ENCODE peak calls at places on chromosomes 5 and 9, in five cellular contexts. One of them, this sample, is unnamed.
A peak's percentile ranks its signal among the peaks of the same experiment; 100 is the strongest.

GRCh38 chr5:67998709-67999251 is 216.8 kb upstream of the PIK3R1 start:
- DNase-seq in nephron progenitor cell: no peak
- DNase-seq in activated CD8-positive, alpha-beta T cell treated with anti-CD3 and anti-CD28 coated beads for 36 hours: no peak
- DNase-seq in AG04449: no peak
- DNase-seq in IMR-90: peak; percentile 38
- DNase-seq in this sample: no peak

GRCh38 chr5:5891350-5891749 is 468.9 kb downstream of the ICE1 start:
- DNase-seq in nephron progenitor cell: no peak
- DNase-seq in activated CD8-positive, alpha-beta T cell treated with anti-CD3 and anti-CD28 coated beads for 36 hours: peak; percentile 27
- DNase-seq in AG04449: no peak
- DNase-seq in IMR-90: no peak
- DNase-seq in this sample: no peak

GRCh38 chr5:151345808-151346478 is 1.4 kb downstream of the SLC36A2 start:
- DNase-seq in nephron progenitor cell: no peak
- DNase-seq in activated CD8-positive, alpha-beta T cell treated with anti-CD3 and anti-CD28 coated beads for 36 hours: no peak
- DNase-seq in AG04449: no peak
- DNase-seq in IMR-90: peak; percentile 28
- DNase-seq in this sample: no peak

GRCh38 chr5:100877277-100877676 is 25.8 kb downstream of the ST8SIA4 start:
- DNase-seq in nephron progenitor cell: no peak
- DNase-seq in activated CD8-positive, alpha-beta T cell treated with anti-CD3 and anti-CD28 coated beads for 36 hours: no peak
- DNase-seq in AG04449: no peak
- DNase-seq in IMR-90: no peak
- DNase-seq in this sample: no peak

GRCh38 chr5:139385061-139385889 is 2.2 kb upstream of the SLC23A1 start:
- DNase-seq in nephron progenitor cell: no peak
- DNase-seq in activated CD8-positive, alpha-beta T cell treated with anti-CD3 and anti-CD28 coated beads for 36 hours: no peak
- DNase-seq in AG04449: no peak
- DNase-seq in IMR-90: no peak
- DNase-seq in this sample: no peak

GRCh38 chr5:155049569-155050383 is 36.2 kb downstream of the KIF4B start:
- DNase-seq in nephron progenitor cell: peak; percentile 20
- DNase-seq in activated CD8-positive, alpha-beta T cell treated with anti-CD3 and anti-CD28 coated beads for 36 hours: no peak
- DNase-seq in AG04449: no peak
- DNase-seq in IMR-90: peak; percentile 4
- DNase-seq in this sample: no peak

GRCh38 chr5:131386779-131387178 is 122.9 kb downstream of the CDC42SE2 start:
- DNase-seq in nephron progenitor cell: no peak
- DNase-seq in activated CD8-positive, alpha-beta T cell treated with anti-CD3 and anti-CD28 coated beads for 36 hours: no peak
- DNase-seq in AG04449: no peak
- DNase-seq in IMR-90: peak; percentile 20
- DNase-seq in this sample: no peak

GRCh38 chr9:121709798-121710197 is 58.4 kb downstream of the DAB2IP start:
- DNase-seq in nephron progenitor cell: no peak
- DNase-seq in activated CD8-positive, alpha-beta T cell treated with anti-CD3 and anti-CD28 coated beads for 36 hours: no peak
- DNase-seq in AG04449: no peak
- DNase-seq in IMR-90: peak; percentile 27
- DNase-seq in this sample: no peak

GRCh38 chr5:81393783-81394718 is at the start of gene ACOT12:
- DNase-seq in nephron progenitor cell: peak; percentile 72
- DNase-seq in activated CD8-positive, alpha-beta T cell treated with anti-CD3 and anti-CD28 coated beads for 36 hours: no peak
- DNase-seq in AG04449: no peak
- DNase-seq in IMR-90: peak; percentile 20
- DNase-seq in this sample: peak; percentile 35

DNA sequence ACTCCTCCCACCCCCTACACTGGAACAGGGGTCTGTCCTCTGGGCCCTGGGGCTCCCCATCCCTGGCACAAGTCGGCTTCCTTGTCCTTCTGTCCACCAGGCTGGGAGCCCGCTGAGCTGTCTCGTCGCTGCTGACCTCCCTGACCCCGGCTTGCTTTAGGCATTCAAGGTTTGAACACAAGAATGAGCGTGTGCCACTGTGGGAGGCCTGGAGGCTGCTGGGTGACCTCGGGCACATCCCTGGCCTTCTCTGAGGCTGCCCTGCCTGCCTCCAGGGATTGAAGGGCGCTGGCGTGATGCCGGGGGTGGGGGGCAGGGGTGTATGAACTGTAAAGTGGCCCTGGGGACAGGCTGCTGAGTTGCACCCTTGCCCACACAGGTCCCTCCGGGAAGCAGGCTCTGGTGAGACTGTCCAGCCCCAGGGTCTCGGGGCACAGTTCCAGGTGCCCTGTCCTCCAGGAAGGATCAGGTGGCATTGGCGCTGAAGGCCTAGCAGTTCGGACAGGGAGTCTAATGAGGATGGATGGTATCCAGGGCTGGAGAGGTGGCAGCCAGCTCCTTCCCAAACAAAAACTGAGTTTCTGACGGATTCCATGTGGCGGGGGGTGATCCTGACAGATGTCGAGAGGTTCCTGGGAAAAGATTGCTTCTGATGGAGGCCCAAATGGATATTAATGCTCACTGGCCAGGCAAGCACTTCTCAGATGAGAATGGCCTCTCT is 18.1 kb downstream of the FIBCD1 start:
- DNase-seq in nephron progenitor cell: peak; percentile 53
- DNase-seq in activated CD8-positive, alpha-beta T cell treated with anti-CD3 and anti-CD28 coated beads for 36 hours: no peak
- DNase-seq in AG04449: no peak
- DNase-seq in IMR-90: no peak
- DNase-seq in this sample: no peak
- TF ChIP-seq CTCF in nephron progenitor cell: no peak
- TF ChIP-seq CTCF in activated CD8-positive, alpha-beta T cell treated with anti-CD3 and anti-CD28 coated beads for 36 hours: no peak
- TF ChIP-seq CTCF in AG04449: no peak
- TF ChIP-seq CTCF in IMR-90: no peak
- TF ChIP-seq CTCF in this sample: no peak

GRCh38 chr9:89007568-89007967 is 16.3 kb downstream of the S1PR3 start:
- DNase-seq in nephron progenitor cell: no peak
- DNase-seq in activated CD8-positive, alpha-beta T cell treated with anti-CD3 and anti-CD28 coated beads for 36 hours: no peak
- DNase-seq in AG04449: no peak
- DNase-seq in IMR-90: no peak
- DNase-seq in this sample: no peak

GRCh38 chr9:89010056-89010455 is 18.8 kb downstream of the S1PR3 start:
- DNase-seq in nephron progenitor cell: no peak
- DNase-seq in activated CD8-positive, alpha-beta T cell treated with anti-CD3 and anti-CD28 coated beads for 36 hours: no peak
- DNase-seq in AG04449: no peak
- DNase-seq in IMR-90: no peak
- DNase-seq in this sample: no peak

GRCh38 chr9:89008346-89009048 is 17.2 kb downstream of the S1PR3 start:
- DNase-seq in nephron progenitor cell: no peak
- DNase-seq in activated CD8-positive, alpha-beta T cell treated with anti-CD3 and anti-CD28 coated beads for 36 hours: no peak
- DNase-seq in AG04449: no peak
- DNase-seq in IMR-90: no peak
- DNase-seq in this sample: no peak

GRCh38 chr9:89010526-89011089 is 19.3 kb downstream of the S1PR3 start:
- DNase-seq in nephron progenitor cell: no peak
- DNase-seq in activated CD8-positive, alpha-beta T cell treated with anti-CD3 and anti-CD28 coated beads for 36 hours: no peak
- DNase-seq in AG04449: no peak
- DNase-seq in IMR-90: no peak
- DNase-seq in this sample: no peak

DNA sequence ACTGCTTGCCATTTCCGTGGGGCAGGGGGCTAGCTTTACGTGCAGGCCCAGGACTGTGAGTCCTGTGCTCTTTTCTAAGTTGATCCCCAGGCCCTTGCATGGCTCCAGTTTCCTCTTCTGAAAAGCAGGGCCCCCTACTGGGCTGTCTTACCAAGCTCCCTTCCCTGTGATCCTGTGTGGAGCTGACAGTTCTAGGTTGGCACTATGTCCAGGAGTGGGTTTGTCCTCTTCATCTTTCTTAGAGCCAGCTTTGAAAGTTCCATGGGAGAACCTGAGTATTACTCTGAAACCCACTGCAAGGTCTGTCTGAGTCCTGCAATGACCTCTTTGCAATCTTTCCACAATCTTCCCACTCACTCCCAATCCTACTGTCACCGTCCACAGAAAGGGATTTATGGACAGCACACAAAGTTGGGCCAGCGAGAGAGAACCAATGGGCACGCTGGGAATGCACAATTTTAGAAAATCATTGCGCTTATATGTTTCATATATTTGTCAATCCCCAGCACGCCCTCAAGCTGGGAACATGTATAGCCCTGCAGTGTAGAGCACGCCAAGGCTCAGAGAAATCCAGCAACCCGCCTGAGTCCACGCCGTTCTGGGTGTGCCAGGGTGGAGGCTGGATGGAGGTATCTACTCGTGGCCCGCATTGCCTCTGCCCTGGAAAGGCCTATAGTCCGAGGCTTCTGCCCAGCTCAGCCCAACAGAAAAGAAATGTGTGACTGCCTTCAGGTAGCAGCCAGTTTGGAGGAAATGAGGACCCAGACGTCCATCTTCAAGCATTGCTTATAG is 18.0 kb downstream of the S1PR3 start:
- DNase-seq in nephron progenitor cell: no peak
- DNase-seq in activated CD8-positive, alpha-beta T cell treated with anti-CD3 and anti-CD28 coated beads for 36 hours: no peak
- DNase-seq in AG04449: no peak
- DNase-seq in IMR-90: no peak
- DNase-seq in this sample: no peak
- TF ChIP-seq CTCF in nephron progenitor cell: no peak
- TF ChIP-seq CTCF in activated CD8-positive, alpha-beta T cell treated with anti-CD3 and anti-CD28 coated beads for 36 hours: no peak
- TF ChIP-seq CTCF in AG04449: no peak
- TF ChIP-seq CTCF in IMR-90: no peak
- TF ChIP-seq CTCF in this sample: no peak

GRCh38 chr9:132742821-132743311 is 72.6 kb downstream of the GTF3C4 start:
- DNase-seq in nephron progenitor cell: no peak
- DNase-seq in activated CD8-positive, alpha-beta T cell treated with anti-CD3 and anti-CD28 coated beads for 36 hours: no peak
- DNase-seq in AG04449: no peak
- DNase-seq in IMR-90: no peak
- DNase-seq in this sample: no peak
- TF ChIP-seq CTCF in nephron progenitor cell: no peak
- TF ChIP-seq CTCF in activated CD8-positive, alpha-beta T cell treated with anti-CD3 and anti-CD28 coated beads for 36 hours: no peak
- TF ChIP-seq CTCF in AG04449: no peak
- TF ChIP-seq CTCF in IMR-90: no peak
- TF ChIP-seq CTCF in this sample: no peak

GRCh38 chr5:157739388-157740045 is 4.0 kb upstream of the LSM11 start:
- DNase-seq in nephron progenitor cell: no peak
- DNase-seq in activated CD8-positive, alpha-beta T cell treated with anti-CD3 and anti-CD28 coated beads for 36 hours: no peak
- DNase-seq in AG04449: no peak
- DNase-seq in IMR-90: no peak
- DNase-seq in this sample: no peak

GRCh38 chr5:157743163-157744054 is at the start of gene LSM11:
- DNase-seq in nephron progenitor cell: peak; percentile 95
- DNase-seq in activated CD8-positive, alpha-beta T cell treated with anti-CD3 and anti-CD28 coated beads for 36 hours: peak; percentile 93
- DNase-seq in AG04449: no peak
- DNase-seq in IMR-90: peak; percentile 72
- DNase-seq in this sample: peak; percentile 96

GRCh38 chr5:157744055-157745011 is 821 bp downstream of the LSM11 start:
- DNase-seq in nephron progenitor cell: no peak
- DNase-seq in activated CD8-positive, alpha-beta T cell treated with anti-CD3 and anti-CD28 coated beads for 36 hours: peak; percentile 30
- DNase-seq in AG04449: no peak
- DNase-seq in IMR-90: no peak
- DNase-seq in this sample: peak; percentile 42

GRCh38 chr5:157735991-157736390 is 4.8 kb downstream of the THG1L start:
- DNase-seq in nephron progenitor cell: no peak
- DNase-seq in activated CD8-positive, alpha-beta T cell treated with anti-CD3 and anti-CD28 coated beads for 36 hours: no peak
- DNase-seq in AG04449: no peak
- DNase-seq in IMR-90: no peak
- DNase-seq in this sample: no peak

DNA sequence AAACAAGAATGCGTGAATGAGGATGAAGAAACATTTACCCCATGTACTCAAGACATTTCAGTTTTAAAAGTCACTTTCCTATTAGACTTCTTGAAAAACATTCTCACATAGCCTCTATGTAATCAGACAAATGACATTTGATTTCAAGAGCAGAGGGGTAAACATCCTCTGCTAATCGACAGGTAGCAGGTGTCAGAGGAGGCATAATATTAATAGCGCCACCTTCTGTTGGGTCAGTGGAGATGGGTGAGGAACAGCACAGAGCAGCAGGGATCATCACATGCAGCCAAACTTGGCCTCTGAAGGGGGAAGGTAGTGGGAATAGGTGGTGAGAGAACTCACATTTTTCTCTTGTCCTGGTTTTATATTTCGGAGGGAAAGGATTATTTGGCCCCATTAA is 3.3 kb upstream of the LSM11 start:
- DNase-seq in nephron progenitor cell: peak; percentile 9
- DNase-seq in activated CD8-positive, alpha-beta T cell treated with anti-CD3 and anti-CD28 coated beads for 36 hours: peak; percentile 26
- DNase-seq in AG04449: no peak
- DNase-seq in IMR-90: no peak
- DNase-seq in this sample: no peak
- TF ChIP-seq CTCF in nephron progenitor cell: peak; percentile 37
- TF ChIP-seq CTCF in activated CD8-positive, alpha-beta T cell treated with anti-CD3 and anti-CD28 coated beads for 36 hours: peak; percentile 73
- TF ChIP-seq CTCF in AG04449: peak; percentile 40
- TF ChIP-seq CTCF in IMR-90: peak; percentile 40
- TF ChIP-seq CTCF in this sample: peak; percentile 50

GRCh38 chr5:134026521-134027202 is 21.9 kb upstream of the VDAC1 start:
- DNase-seq in nephron progenitor cell: peak; percentile 57
- DNase-seq in activated CD8-positive, alpha-beta T cell treated with anti-CD3 and anti-CD28 coated beads for 36 hours: peak; percentile 73
- DNase-seq in AG04449: no peak
- DNase-seq in IMR-90: peak; percentile 63
- DNase-seq in this sample: peak; percentile 64
- TF ChIP-seq CTCF in nephron progenitor cell: peak; percentile 60
- TF ChIP-seq CTCF in activated CD8-positive, alpha-beta T cell treated with anti-CD3 and anti-CD28 coated beads for 36 hours: peak; percentile 43
- TF ChIP-seq CTCF in AG04449: peak; percentile 74
- TF ChIP-seq CTCF in IMR-90: peak; percentile 44
- TF ChIP-seq CTCF in this sample: peak; percentile 63

GRCh38 chr5:14872070-14872989 is 752 bp upstream of the ANKH start:
- DNase-seq in nephron progenitor cell: peak; percentile 70
- DNase-seq in activated CD8-positive, alpha-beta T cell treated with anti-CD3 and anti-CD28 coated beads for 36 hours: peak; percentile 82
- DNase-seq in AG04449: no peak
- DNase-seq in IMR-90: peak; percentile 8
- DNase-seq in this sample: peak; percentile 58
- TF ChIP-seq CTCF in nephron progenitor cell: no peak
- TF ChIP-seq CTCF in activated CD8-positive, alpha-beta T cell treated with anti-CD3 and anti-CD28 coated beads for 36 hours: peak; percentile 28
- TF ChIP-seq CTCF in AG04449: no peak
- TF ChIP-seq CTCF in IMR-90: no peak
- TF ChIP-seq CTCF in this sample: no peak

GRCh38 chr5:157365732-157366131 is 94.3 kb upstream of the NIPAL4 start:
- DNase-seq in nephron progenitor cell: no peak
- DNase-seq in activated CD8-positive, alpha-beta T cell treated with anti-CD3 and anti-CD28 coated beads for 36 hours: no peak
- DNase-seq in AG04449: no peak
- DNase-seq in IMR-90: peak; percentile 67
- DNase-seq in this sample: no peak
- TF ChIP-seq CTCF in nephron progenitor cell: no peak
- TF ChIP-seq CTCF in activated CD8-positive, alpha-beta T cell treated with anti-CD3 and anti-CD28 coated beads for 36 hours: no peak
- TF ChIP-seq CTCF in AG04449: no peak
- TF ChIP-seq CTCF in IMR-90: no peak
- TF ChIP-seq CTCF in this sample: no peak

DNA sequence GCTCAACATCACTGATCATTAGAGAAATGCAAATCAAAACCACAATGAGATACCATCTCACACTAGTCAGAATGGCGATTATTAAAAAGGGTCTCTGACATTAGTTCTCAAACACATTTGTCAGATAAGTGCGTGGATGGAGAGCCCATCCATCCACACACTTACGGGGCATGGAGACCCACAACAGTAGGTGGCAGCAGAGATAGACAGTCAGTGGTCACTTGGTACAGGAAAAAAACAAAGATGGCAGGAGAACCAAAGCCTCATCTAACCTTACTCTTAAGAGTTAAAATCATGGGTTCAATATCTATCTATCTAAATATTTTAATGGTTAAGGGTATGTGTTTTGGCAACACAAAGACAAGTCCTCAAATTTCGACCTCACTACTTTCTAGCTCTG is 1378.7 kb upstream of the C9orf72 start:
- DNase-seq in nephron progenitor cell: no peak
- DNase-seq in activated CD8-positive, alpha-beta T cell treated with anti-CD3 and anti-CD28 coated beads for 36 hours: no peak
- DNase-seq in AG04449: no peak
- DNase-seq in IMR-90: no peak
- DNase-seq in this sample: no peak
- TF ChIP-seq CTCF in nephron progenitor cell: no peak
- TF ChIP-seq CTCF in activated CD8-positive, alpha-beta T cell treated with anti-CD3 and anti-CD28 coated beads for 36 hours: no peak
- TF ChIP-seq CTCF in AG04449: no peak
- TF ChIP-seq CTCF in IMR-90: no peak
- TF ChIP-seq CTCF in this sample: no peak

GRCh38 chr9:118522093-118523028 is 818.2 kb downstream of the TLR4 start:
- DNase-seq in nephron progenitor cell: peak; percentile 64
- DNase-seq in activated CD8-positive, alpha-beta T cell treated with anti-CD3 and anti-CD28 coated beads for 36 hours: peak; percentile 33
- DNase-seq in AG04449: no peak
- DNase-seq in IMR-90: no peak
- DNase-seq in this sample: peak; percentile 60
- TF ChIP-seq CTCF in nephron progenitor cell: peak; percentile 72
- TF ChIP-seq CTCF in activated CD8-positive, alpha-beta T cell treated with anti-CD3 and anti-CD28 coated beads for 36 hours: peak; percentile 35
- TF ChIP-seq CTCF in AG04449: peak; percentile 33
- TF ChIP-seq CTCF in IMR-90: peak; percentile 18
- TF ChIP-seq CTCF in this sample: peak; percentile 71

This sample was measured in endothelial cell.